ENCODE peak calls at places on chromosome 22, in five cellular contexts. One of them, this sample, is unnamed. For H3K4me1, the result is how much of the 10 kb centered on the place peaks cover.

GRCh38 chr22:24059121-24059520 is 48.0 kb downstream of the CABIN1 start:
- DNase-seq in adrenal gland: no peak
- DNase-seq in pancreas: no peak
- DNase-seq in heart left ventricle: no peak
- DNase-seq in neural progenitor cell: no peak
- DNase-seq in this sample: no peak

GRCh38 chr22:35918466-35918865 is 110.2 kb downstream of the RBFOX2 start:
- DNase-seq in adrenal gland: no peak
- DNase-seq in pancreas: no peak
- DNase-seq in heart left ventricle: no peak
- DNase-seq in neural progenitor cell: peak
- DNase-seq in this sample: no peak

GRCh38 chr22:42919199-42919598 is 62.1 kb upstream of the ARFGAP3 start:
- DNase-seq in adrenal gland: peak
- DNase-seq in pancreas: no peak
- DNase-seq in heart left ventricle: no peak
- DNase-seq in neural progenitor cell: no peak
- DNase-seq in this sample: no peak

GRCh38 chr22:19877626-19878339 is 23.1 kb upstream of the GNB1L start:
- DNase-seq in adrenal gland: no peak
- DNase-seq in pancreas: peak
- DNase-seq in heart left ventricle: no peak
- DNase-seq in neural progenitor cell: peak
- DNase-seq in this sample: no peak

GRCh38 chr22:19932367-19933206 is 9.0 kb upstream of the COMT start:
- DNase-seq in adrenal gland: peak
- DNase-seq in pancreas: no peak
- DNase-seq in heart left ventricle: no peak
- DNase-seq in neural progenitor cell: no peak
- DNase-seq in this sample: no peak

GRCh38 chr22:48906177-48906835 is 921.4 kb downstream of the BRD1 start:
- DNase-seq in adrenal gland: no peak
- DNase-seq in pancreas: no peak
- DNase-seq in heart left ventricle: no peak
- DNase-seq in neural progenitor cell: no peak
- DNase-seq in this sample: no peak

GRCh38 chr22:33579448-33580093 is 340.7 kb downstream of the LARGE1 start:
- DNase-seq in adrenal gland: peak
- DNase-seq in pancreas: peak
- DNase-seq in heart left ventricle: peak
- DNase-seq in neural progenitor cell: peak
- DNase-seq in this sample: no peak

GRCh38 chr22:47127441-47127871 is 365.0 kb downstream of the TBC1D22A start:
- DNase-seq in adrenal gland: no peak
- DNase-seq in pancreas: no peak
- DNase-seq in heart left ventricle: no peak
- DNase-seq in neural progenitor cell: no peak
- DNase-seq in this sample: no peak

GRCh38 chr22:17109976-17110375 is 11.2 kb downstream of the TMEM121B start:
- DNase-seq in adrenal gland: no peak
- DNase-seq in pancreas: no peak
- DNase-seq in heart left ventricle: no peak
- DNase-seq in neural progenitor cell: no peak
- DNase-seq in this sample: no peak

GRCh38 chr22:28710112-28710888 is 30.7 kb upstream of the TTC28 start:
- DNase-seq in adrenal gland: no peak
- DNase-seq in pancreas: no peak
- DNase-seq in heart left ventricle: no peak
- DNase-seq in neural progenitor cell: no peak
- DNase-seq in this sample: no peak

GRCh38 chr22:24474221-24474620 is 20.9 kb upstream of the UPB1 start:
- DNase-seq in adrenal gland: no peak
- DNase-seq in pancreas: no peak
- DNase-seq in heart left ventricle: no peak
- DNase-seq in neural progenitor cell: no peak
- DNase-seq in this sample: no peak

DNA sequence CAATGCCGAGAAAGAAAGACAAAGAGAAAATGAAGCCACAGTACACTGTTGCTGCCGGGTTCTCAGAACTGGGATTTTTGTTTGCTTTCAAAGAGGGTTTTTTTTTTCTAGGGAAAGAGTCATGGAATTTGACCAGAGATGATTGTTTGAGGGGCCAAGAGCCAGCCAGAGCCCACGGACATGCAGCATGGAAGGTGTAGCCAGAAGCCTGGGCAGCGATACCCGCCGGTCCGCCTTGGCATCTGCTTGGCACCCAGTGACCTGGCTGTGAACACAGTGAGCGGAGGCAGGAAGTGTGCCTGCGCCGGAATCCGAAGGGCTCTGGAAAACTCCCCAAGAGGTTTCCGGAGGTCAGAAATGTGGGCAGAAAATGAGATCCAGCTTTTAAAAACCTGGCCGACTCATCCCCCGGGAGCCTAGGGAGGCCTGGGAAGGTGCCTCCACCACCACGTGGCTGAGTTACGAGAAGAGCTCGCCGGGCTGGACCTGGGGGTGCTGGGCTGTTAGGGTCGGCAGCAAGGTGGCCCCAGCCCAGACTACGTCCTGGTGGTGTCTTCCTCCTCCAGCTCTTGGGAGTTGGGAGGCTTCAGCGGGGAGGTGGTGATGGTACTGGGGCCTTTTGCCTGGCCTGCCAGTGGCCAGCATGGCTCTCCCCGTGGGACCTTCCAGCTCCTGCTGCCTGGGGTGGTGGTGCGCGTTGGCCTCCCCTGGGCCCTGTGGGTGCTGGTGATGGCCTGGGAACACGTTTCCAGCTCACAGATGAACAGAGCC is 61.6 kb upstream of the PPARA start:
- DNase-seq in adrenal gland: peak
- DNase-seq in pancreas: no peak
- DNase-seq in heart left ventricle: no peak
- DNase-seq in neural progenitor cell: no peak
- DNase-seq in this sample: no peak
- H3K4me1 ChIP-seq in adrenal gland: half or more
- H3K4me1 ChIP-seq in pancreas: half or more
- H3K4me1 ChIP-seq in heart left ventricle: half or more
- H3K4me1 ChIP-seq in neural progenitor cell: under half
- H3K4me1 ChIP-seq in this sample: under half

GRCh38 chr22:21947040-21948014 is 5.3 kb downstream of the PPM1F start:
- DNase-seq in adrenal gland: no peak
- DNase-seq in pancreas: no peak
- DNase-seq in heart left ventricle: no peak
- DNase-seq in neural progenitor cell: peak
- DNase-seq in this sample: no peak
- H3K27ac ChIP-seq in adrenal gland: no peak
- H3K27ac ChIP-seq in pancreas: peak
- H3K27ac ChIP-seq in heart left ventricle: peak
- H3K27ac ChIP-seq in neural progenitor cell: no peak
- H3K27ac ChIP-seq in this sample: no peak

DNA sequence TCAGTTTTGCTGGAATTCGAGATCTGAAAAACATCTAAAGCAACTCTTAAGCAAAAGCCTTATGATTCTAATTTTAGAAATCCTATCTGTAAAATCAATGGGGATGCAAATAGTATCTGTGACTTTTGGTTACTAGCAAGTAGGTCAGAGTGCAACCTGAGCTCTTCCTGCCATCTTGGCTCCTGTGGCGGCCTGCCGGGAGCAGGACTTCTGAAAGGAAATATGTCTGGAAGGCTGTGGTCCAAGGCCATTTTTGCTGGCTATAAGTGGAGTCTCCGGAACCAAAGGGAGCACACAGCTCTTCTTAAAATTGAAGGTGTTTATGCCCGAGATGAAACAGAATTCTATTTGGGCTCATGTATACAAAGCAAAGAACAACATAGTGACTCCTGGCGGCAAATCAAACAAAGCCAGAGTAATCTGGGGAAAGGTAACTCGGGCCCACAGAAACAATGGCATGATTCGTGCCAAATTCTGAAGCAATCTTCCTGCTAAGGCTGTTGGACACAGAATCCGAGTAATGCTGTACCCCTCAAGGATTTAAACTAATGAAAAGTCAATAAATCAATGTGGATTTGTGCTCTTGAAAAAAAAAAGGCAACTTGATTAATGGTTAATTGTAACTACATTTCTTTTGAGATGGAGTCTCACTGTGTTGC is 1.7 kb downstream of the SAMM50 start:
- DNase-seq in adrenal gland: no peak
- DNase-seq in pancreas: no peak
- DNase-seq in heart left ventricle: peak
- DNase-seq in neural progenitor cell: no peak
- DNase-seq in this sample: no peak
- H3K4me3 ChIP-seq in adrenal gland: no peak
- H3K4me3 ChIP-seq in pancreas: no peak
- H3K4me3 ChIP-seq in heart left ventricle: peak
- H3K4me3 ChIP-seq in neural progenitor cell: peak
- H3K4me3 ChIP-seq in this sample: no peak

DNA sequence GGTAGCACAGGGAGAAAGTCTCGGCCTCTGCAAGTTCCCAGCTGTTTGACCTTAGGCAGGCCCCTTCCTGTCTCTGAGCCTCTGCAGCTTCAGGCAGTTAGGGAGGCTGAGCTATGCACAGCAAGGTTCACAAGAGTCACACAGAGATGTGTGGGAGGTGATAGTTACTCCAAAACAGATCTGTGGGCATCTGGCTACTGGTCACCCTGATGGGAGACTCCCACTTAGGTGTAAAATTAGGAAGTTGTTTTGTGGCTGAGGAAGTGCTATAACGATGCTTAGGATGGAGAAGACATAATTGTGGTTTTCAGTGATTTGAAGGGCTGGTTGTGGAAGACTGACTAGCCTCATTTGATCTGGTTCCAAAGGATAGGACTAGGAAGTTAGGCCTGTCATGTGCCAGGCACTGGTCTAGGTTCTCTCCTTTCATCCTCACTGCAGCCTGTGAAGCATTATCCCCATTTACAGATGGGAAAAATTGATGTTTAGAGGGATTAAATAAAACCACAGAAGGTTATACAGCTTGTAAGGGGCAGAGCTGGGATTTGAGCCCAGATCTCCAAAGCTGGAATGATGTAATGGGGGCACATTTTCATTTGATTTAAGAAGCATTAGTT is 13.5 kb downstream of the ACO2 start:
- DNase-seq in adrenal gland: no peak
- DNase-seq in pancreas: no peak
- DNase-seq in heart left ventricle: no peak
- DNase-seq in neural progenitor cell: no peak
- DNase-seq in this sample: no peak
- H3K4me1 ChIP-seq in adrenal gland: under half
- H3K4me1 ChIP-seq in pancreas: under half
- H3K4me1 ChIP-seq in heart left ventricle: half or more
- H3K4me1 ChIP-seq in neural progenitor cell: under half
- H3K4me1 ChIP-seq in this sample: under half

GRCh38 chr22:30312053-30312452 is 14.7 kb downstream of the TBC1D10A start:
- DNase-seq in adrenal gland: peak
- DNase-seq in pancreas: no peak
- DNase-seq in heart left ventricle: no peak
- DNase-seq in neural progenitor cell: no peak
- DNase-seq in this sample: no peak

GRCh38 chr22:30315962-30316576 is 10.7 kb downstream of the TBC1D10A start:
- DNase-seq in adrenal gland: no peak
- DNase-seq in pancreas: no peak
- DNase-seq in heart left ventricle: no peak
- DNase-seq in neural progenitor cell: no peak
- DNase-seq in this sample: no peak

GRCh38 chr22:30317778-30318177 is 9.0 kb downstream of the TBC1D10A start:
- DNase-seq in adrenal gland: no peak
- DNase-seq in pancreas: no peak
- DNase-seq in heart left ventricle: no peak
- DNase-seq in neural progenitor cell: no peak
- DNase-seq in this sample: no peak

GRCh38 chr22:30313527-30314385 is 13.0 kb downstream of the TBC1D10A start:
- DNase-seq in adrenal gland: no peak
- DNase-seq in pancreas: no peak
- DNase-seq in heart left ventricle: no peak
- DNase-seq in neural progenitor cell: no peak
- DNase-seq in this sample: no peak

DNA sequence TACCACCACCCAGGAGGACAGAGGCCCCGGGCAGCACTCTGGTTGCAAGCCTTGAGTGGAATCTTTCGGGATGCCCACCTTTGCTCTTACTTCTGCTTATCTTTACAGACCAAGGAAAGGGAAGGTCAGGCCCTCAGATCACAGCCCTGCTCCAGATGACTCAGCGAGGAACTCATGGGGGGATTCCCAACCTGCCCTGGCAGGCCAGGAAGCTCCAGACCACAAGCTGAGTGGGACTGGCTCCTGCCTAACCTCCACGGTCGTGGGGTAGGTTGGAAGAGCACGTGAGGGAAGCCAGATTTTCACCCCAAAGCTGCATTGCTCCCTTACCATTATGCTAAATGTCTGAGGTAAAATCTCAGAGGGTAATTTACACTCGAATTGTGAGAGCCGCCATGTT is 11.8 kb downstream of the TBC1D10A start:
- DNase-seq in adrenal gland: no peak
- DNase-seq in pancreas: no peak
- DNase-seq in heart left ventricle: no peak
- DNase-seq in neural progenitor cell: no peak
- DNase-seq in this sample: peak
- H3K27ac ChIP-seq in adrenal gland: no peak
- H3K27ac ChIP-seq in pancreas: no peak
- H3K27ac ChIP-seq in heart left ventricle: no peak
- H3K27ac ChIP-seq in neural progenitor cell: no peak
- H3K27ac ChIP-seq in this sample: peak